ENCODE peak calls at places on chromosomes 11 and 22, in ten cellular contexts. One of them, this sample, is unnamed.

GRCh38 chr11:6096417-6096816 is 11.1 kb upstream of the OR56B4 start:
- DNase-seq in foreskin melanocyte: no peak
- DNase-seq in CMK: no peak
- DNase-seq in naive B cell: no peak
- DNase-seq in iPS-NIHi11: no peak
- DNase-seq in sigmoid colon: no peak
- DNase-seq in breast epithelium: no peak
- DNase-seq in D341Med: no peak
- DNase-seq in activated CD8-positive, alpha-beta T cell treated with anti-CD3 and anti-CD28 coated beads for 36 hours: no peak
- DNase-seq in cardiac fibroblast: no peak
- DNase-seq in this sample: no peak

GRCh38 chr11:2802389-2803185 is 83.0 kb downstream of the CDKN1C start:
- DNase-seq in foreskin melanocyte: no peak
- DNase-seq in CMK: no peak
- DNase-seq in naive B cell: no peak
- DNase-seq in iPS-NIHi11: no peak
- DNase-seq in sigmoid colon: peak
- DNase-seq in breast epithelium: peak
- DNase-seq in D341Med: peak
- DNase-seq in activated CD8-positive, alpha-beta T cell treated with anti-CD3 and anti-CD28 coated beads for 36 hours: no peak
- DNase-seq in cardiac fibroblast: no peak
- DNase-seq in this sample: no peak

GRCh38 chr11:14644396-14645246 is 1.0 kb downstream of the PDE3B start:
- DNase-seq in foreskin melanocyte: peak
- DNase-seq in CMK: no peak
- DNase-seq in naive B cell: no peak
- DNase-seq in iPS-NIHi11: no peak
- DNase-seq in sigmoid colon: peak
- DNase-seq in breast epithelium: no peak
- DNase-seq in D341Med: peak
- DNase-seq in activated CD8-positive, alpha-beta T cell treated with anti-CD3 and anti-CD28 coated beads for 36 hours: peak
- DNase-seq in cardiac fibroblast: peak
- DNase-seq in this sample: no peak

GRCh38 chr11:69732910-69733309 is 29.1 kb upstream of the FGF19 start:
- DNase-seq in foreskin melanocyte: no peak
- DNase-seq in CMK: no peak
- DNase-seq in naive B cell: no peak
- DNase-seq in iPS-NIHi11: no peak
- DNase-seq in sigmoid colon: no peak
- DNase-seq in breast epithelium: no peak
- DNase-seq in D341Med: no peak
- DNase-seq in activated CD8-positive, alpha-beta T cell treated with anti-CD3 and anti-CD28 coated beads for 36 hours: no peak
- DNase-seq in cardiac fibroblast: no peak
- DNase-seq in this sample: no peak

GRCh38 chr11:11444027-11444799 is 91.2 kb upstream of the CSNK2A3 start:
- DNase-seq in foreskin melanocyte: no peak
- DNase-seq in CMK: no peak
- DNase-seq in naive B cell: no peak
- DNase-seq in iPS-NIHi11: no peak
- DNase-seq in sigmoid colon: no peak
- DNase-seq in breast epithelium: no peak
- DNase-seq in D341Med: no peak
- DNase-seq in activated CD8-positive, alpha-beta T cell treated with anti-CD3 and anti-CD28 coated beads for 36 hours: no peak
- DNase-seq in cardiac fibroblast: peak
- DNase-seq in this sample: no peak

GRCh38 chr11:883527-883926 is 27.1 kb downstream of the CHID1 start:
- DNase-seq in foreskin melanocyte: no peak
- DNase-seq in CMK: no peak
- DNase-seq in naive B cell: no peak
- DNase-seq in iPS-NIHi11: no peak
- DNase-seq in sigmoid colon: no peak
- DNase-seq in breast epithelium: no peak
- DNase-seq in D341Med: no peak
- DNase-seq in activated CD8-positive, alpha-beta T cell treated with anti-CD3 and anti-CD28 coated beads for 36 hours: no peak
- DNase-seq in cardiac fibroblast: no peak
- DNase-seq in this sample: no peak

GRCh38 chr11:107018902-107019493 is 722 bp upstream of the GUCY1A2 start:
- DNase-seq in foreskin melanocyte: no peak
- DNase-seq in CMK: no peak
- DNase-seq in naive B cell: no peak
- DNase-seq in iPS-NIHi11: peak
- DNase-seq in sigmoid colon: peak
- DNase-seq in breast epithelium: peak
- DNase-seq in D341Med: peak
- DNase-seq in activated CD8-positive, alpha-beta T cell treated with anti-CD3 and anti-CD28 coated beads for 36 hours: peak
- DNase-seq in cardiac fibroblast: peak
- DNase-seq in this sample: peak

GRCh38 chr11:18524248-18524647 is 2.5 kb downstream of the TSG101 start:
- DNase-seq in foreskin melanocyte: no peak
- DNase-seq in CMK: no peak
- DNase-seq in naive B cell: no peak
- DNase-seq in iPS-NIHi11: no peak
- DNase-seq in sigmoid colon: no peak
- DNase-seq in breast epithelium: no peak
- DNase-seq in D341Med: no peak
- DNase-seq in activated CD8-positive, alpha-beta T cell treated with anti-CD3 and anti-CD28 coated beads for 36 hours: no peak
- DNase-seq in cardiac fibroblast: no peak
- DNase-seq in this sample: no peak

GRCh38 chr11:16278986-16279385 is 77.4 kb downstream of the SOX6 start:
- DNase-seq in foreskin melanocyte: no peak
- DNase-seq in CMK: no peak
- DNase-seq in naive B cell: no peak
- DNase-seq in iPS-NIHi11: no peak
- DNase-seq in sigmoid colon: no peak
- DNase-seq in breast epithelium: no peak
- DNase-seq in D341Med: no peak
- DNase-seq in activated CD8-positive, alpha-beta T cell treated with anti-CD3 and anti-CD28 coated beads for 36 hours: no peak
- DNase-seq in cardiac fibroblast: no peak
- DNase-seq in this sample: no peak

GRCh38 chr11:59776210-59777066 is 21.3 kb downstream of the STX3 start:
- DNase-seq in foreskin melanocyte: no peak
- DNase-seq in CMK: no peak
- DNase-seq in naive B cell: no peak
- DNase-seq in iPS-NIHi11: no peak
- DNase-seq in sigmoid colon: no peak
- DNase-seq in breast epithelium: no peak
- DNase-seq in D341Med: no peak
- DNase-seq in activated CD8-positive, alpha-beta T cell treated with anti-CD3 and anti-CD28 coated beads for 36 hours: peak
- DNase-seq in cardiac fibroblast: peak
- DNase-seq in this sample: peak

GRCh38 chr22:29032014-29032475 is 29.6 kb downstream of the C22orf31 start:
- DNase-seq in foreskin melanocyte: no peak
- DNase-seq in CMK: no peak
- DNase-seq in naive B cell: no peak
- DNase-seq in iPS-NIHi11: no peak
- DNase-seq in sigmoid colon: no peak
- DNase-seq in breast epithelium: no peak
- DNase-seq in D341Med: no peak
- DNase-seq in activated CD8-positive, alpha-beta T cell treated with anti-CD3 and anti-CD28 coated beads for 36 hours: no peak
- DNase-seq in cardiac fibroblast: peak
- DNase-seq in this sample: no peak

GRCh38 chr11:16252373-16252772 is 104.0 kb downstream of the SOX6 start:
- DNase-seq in foreskin melanocyte: no peak
- DNase-seq in CMK: no peak
- DNase-seq in naive B cell: no peak
- DNase-seq in iPS-NIHi11: peak
- DNase-seq in sigmoid colon: no peak
- DNase-seq in breast epithelium: no peak
- DNase-seq in D341Med: peak
- DNase-seq in activated CD8-positive, alpha-beta T cell treated with anti-CD3 and anti-CD28 coated beads for 36 hours: no peak
- DNase-seq in cardiac fibroblast: peak
- DNase-seq in this sample: peak

GRCh38 chr11:17986711-17987220 is 26.1 kb downstream of the SERGEF start:
- DNase-seq in foreskin melanocyte: no peak
- DNase-seq in CMK: no peak
- DNase-seq in naive B cell: no peak
- DNase-seq in iPS-NIHi11: no peak
- DNase-seq in sigmoid colon: no peak
- DNase-seq in breast epithelium: no peak
- DNase-seq in D341Med: no peak
- DNase-seq in activated CD8-positive, alpha-beta T cell treated with anti-CD3 and anti-CD28 coated beads for 36 hours: no peak
- DNase-seq in cardiac fibroblast: no peak
- DNase-seq in this sample: peak

GRCh38 chr11:107043242-107043991 is 25.1 kb upstream of the GUCY1A2 start:
- DNase-seq in foreskin melanocyte: peak
- DNase-seq in CMK: no peak
- DNase-seq in naive B cell: no peak
- DNase-seq in iPS-NIHi11: no peak
- DNase-seq in sigmoid colon: no peak
- DNase-seq in breast epithelium: no peak
- DNase-seq in D341Med: no peak
- DNase-seq in activated CD8-positive, alpha-beta T cell treated with anti-CD3 and anti-CD28 coated beads for 36 hours: no peak
- DNase-seq in cardiac fibroblast: peak
- DNase-seq in this sample: no peak

GRCh38 chr11:6646631-6647281 is 8.9 kb downstream of the DCHS1 start:
- DNase-seq in foreskin melanocyte: no peak
- DNase-seq in CMK: peak
- DNase-seq in naive B cell: peak
- DNase-seq in iPS-NIHi11: no peak
- DNase-seq in sigmoid colon: peak
- DNase-seq in breast epithelium: no peak
- DNase-seq in D341Med: no peak
- DNase-seq in activated CD8-positive, alpha-beta T cell treated with anti-CD3 and anti-CD28 coated beads for 36 hours: peak
- DNase-seq in cardiac fibroblast: peak
- DNase-seq in this sample: no peak

GRCh38 chr11:64150481-64151239 is 15.3 kb downstream of the MACROD1 start:
- DNase-seq in foreskin melanocyte: no peak
- DNase-seq in CMK: no peak
- DNase-seq in naive B cell: no peak
- DNase-seq in iPS-NIHi11: no peak
- DNase-seq in sigmoid colon: no peak
- DNase-seq in breast epithelium: no peak
- DNase-seq in D341Med: no peak
- DNase-seq in activated CD8-positive, alpha-beta T cell treated with anti-CD3 and anti-CD28 coated beads for 36 hours: no peak
- DNase-seq in cardiac fibroblast: no peak
- DNase-seq in this sample: no peak

GRCh38 chr22:20141186-20142077 is 9.4 kb downstream of the CCDC188 start:
- DNase-seq in foreskin melanocyte: no peak
- DNase-seq in CMK: no peak
- DNase-seq in naive B cell: no peak
- DNase-seq in iPS-NIHi11: no peak
- DNase-seq in sigmoid colon: no peak
- DNase-seq in breast epithelium: no peak
- DNase-seq in D341Med: no peak
- DNase-seq in activated CD8-positive, alpha-beta T cell treated with anti-CD3 and anti-CD28 coated beads for 36 hours: no peak
- DNase-seq in cardiac fibroblast: peak
- DNase-seq in this sample: no peak

GRCh38 chr22:31287818-31288495 is 4.3 kb downstream of the PIK3IP1 start:
- DNase-seq in foreskin melanocyte: no peak
- DNase-seq in CMK: no peak
- DNase-seq in naive B cell: peak
- DNase-seq in iPS-NIHi11: no peak
- DNase-seq in sigmoid colon: peak
- DNase-seq in breast epithelium: no peak
- DNase-seq in D341Med: no peak
- DNase-seq in activated CD8-positive, alpha-beta T cell treated with anti-CD3 and anti-CD28 coated beads for 36 hours: no peak
- DNase-seq in cardiac fibroblast: no peak
- DNase-seq in this sample: no peak

GRCh38 chr22:17541476-17541875 is 21.8 kb upstream of the SLC25A18 start:
- DNase-seq in foreskin melanocyte: no peak
- DNase-seq in CMK: no peak
- DNase-seq in naive B cell: no peak
- DNase-seq in iPS-NIHi11: no peak
- DNase-seq in sigmoid colon: no peak
- DNase-seq in breast epithelium: no peak
- DNase-seq in D341Med: no peak
- DNase-seq in activated CD8-positive, alpha-beta T cell treated with anti-CD3 and anti-CD28 coated beads for 36 hours: no peak
- DNase-seq in cardiac fibroblast: no peak
- DNase-seq in this sample: no peak

GRCh38 chr11:93857413-93858185 is 7.2 kb upstream of the VSTM5 start:
- DNase-seq in foreskin melanocyte: no peak
- DNase-seq in CMK: no peak
- DNase-seq in naive B cell: no peak
- DNase-seq in iPS-NIHi11: no peak
- DNase-seq in sigmoid colon: no peak
- DNase-seq in breast epithelium: no peak
- DNase-seq in D341Med: no peak
- DNase-seq in activated CD8-positive, alpha-beta T cell treated with anti-CD3 and anti-CD28 coated beads for 36 hours: no peak
- DNase-seq in cardiac fibroblast: peak
- DNase-seq in this sample: no peak

GRCh38 chr11:64885367-64886286 is 7.2 kb upstream of the EHD1 start:
- DNase-seq in foreskin melanocyte: no peak
- DNase-seq in CMK: no peak
- DNase-seq in naive B cell: no peak
- DNase-seq in iPS-NIHi11: no peak
- DNase-seq in sigmoid colon: no peak
- DNase-seq in breast epithelium: no peak
- DNase-seq in D341Med: no peak
- DNase-seq in activated CD8-positive, alpha-beta T cell treated with anti-CD3 and anti-CD28 coated beads for 36 hours: peak
- DNase-seq in cardiac fibroblast: peak
- DNase-seq in this sample: no peak

GRCh38 chr11:28702871-28703270 is 594.7 kb downstream of the METTL15 start:
- DNase-seq in foreskin melanocyte: no peak
- DNase-seq in CMK: no peak
- DNase-seq in naive B cell: no peak
- DNase-seq in iPS-NIHi11: no peak
- DNase-seq in sigmoid colon: no peak
- DNase-seq in breast epithelium: no peak
- DNase-seq in D341Med: no peak
- DNase-seq in activated CD8-positive, alpha-beta T cell treated with anti-CD3 and anti-CD28 coated beads for 36 hours: no peak
- DNase-seq in cardiac fibroblast: no peak
- DNase-seq in this sample: no peak

GRCh38 chr11:122101625-122102291 is 14.3 kb downstream of the BLID start:
- DNase-seq in foreskin melanocyte: peak
- DNase-seq in CMK: no peak
- DNase-seq in naive B cell: no peak
- DNase-seq in iPS-NIHi11: peak
- DNase-seq in sigmoid colon: peak
- DNase-seq in breast epithelium: no peak
- DNase-seq in D341Med: no peak
- DNase-seq in activated CD8-positive, alpha-beta T cell treated with anti-CD3 and anti-CD28 coated beads for 36 hours: peak
- DNase-seq in cardiac fibroblast: peak
- DNase-seq in this sample: no peak

GRCh38 chr22:36977401-36977861 is 41.8 kb downstream of the TST start:
- DNase-seq in foreskin melanocyte: no peak
- DNase-seq in CMK: no peak
- DNase-seq in naive B cell: peak
- DNase-seq in iPS-NIHi11: peak
- DNase-seq in sigmoid colon: peak
- DNase-seq in breast epithelium: no peak
- DNase-seq in D341Med: peak
- DNase-seq in activated CD8-positive, alpha-beta T cell treated with anti-CD3 and anti-CD28 coated beads for 36 hours: peak
- DNase-seq in cardiac fibroblast: peak
- DNase-seq in this sample: peak

GRCh38 chr11:40388097-40388818 is 1071.2 kb downstream of the LRRC4C start:
- DNase-seq in foreskin melanocyte: no peak
- DNase-seq in CMK: no peak
- DNase-seq in naive B cell: no peak
- DNase-seq in iPS-NIHi11: no peak
- DNase-seq in sigmoid colon: no peak
- DNase-seq in breast epithelium: no peak
- DNase-seq in D341Med: no peak
- DNase-seq in activated CD8-positive, alpha-beta T cell treated with anti-CD3 and anti-CD28 coated beads for 36 hours: no peak
- DNase-seq in cardiac fibroblast: no peak
- DNase-seq in this sample: no peak

GRCh38 chr11:34732831-34733230 is 111.9 kb downstream of the EHF start:
- DNase-seq in foreskin melanocyte: no peak
- DNase-seq in CMK: no peak
- DNase-seq in naive B cell: no peak
- DNase-seq in iPS-NIHi11: no peak
- DNase-seq in sigmoid colon: no peak
- DNase-seq in breast epithelium: no peak
- DNase-seq in D341Med: no peak
- DNase-seq in activated CD8-positive, alpha-beta T cell treated with anti-CD3 and anti-CD28 coated beads for 36 hours: no peak
- DNase-seq in cardiac fibroblast: no peak
- DNase-seq in this sample: no peak

GRCh38 chr11:35183526-35183925 is 44.6 kb downstream of the CD44 start:
- DNase-seq in foreskin melanocyte: peak
- DNase-seq in CMK: no peak
- DNase-seq in naive B cell: no peak
- DNase-seq in iPS-NIHi11: no peak
- DNase-seq in sigmoid colon: no peak
- DNase-seq in breast epithelium: no peak
- DNase-seq in D341Med: no peak
- DNase-seq in activated CD8-positive, alpha-beta T cell treated with anti-CD3 and anti-CD28 coated beads for 36 hours: no peak
- DNase-seq in cardiac fibroblast: no peak
- DNase-seq in this sample: no peak

GRCh38 chr22:47111626-47112373 is 349.4 kb downstream of the TBC1D22A start:
- DNase-seq in foreskin melanocyte: no peak
- DNase-seq in CMK: no peak
- DNase-seq in naive B cell: no peak
- DNase-seq in iPS-NIHi11: no peak
- DNase-seq in sigmoid colon: no peak
- DNase-seq in breast epithelium: no peak
- DNase-seq in D341Med: no peak
- DNase-seq in activated CD8-positive, alpha-beta T cell treated with anti-CD3 and anti-CD28 coated beads for 36 hours: no peak
- DNase-seq in cardiac fibroblast: peak
- DNase-seq in this sample: no peak